ENCODE peak calls at places on chromosomes 13 and 19, in four cellular contexts. A, G, R and T are unnamed samples.

GRCh38 chr13:47798906-47799305 is 202.2 kb downstream of the SUCLA2 start:
- DNase-seq in A (peak; percentile 26), G (no peak), R (no peak), T (no peak)

GRCh38 chr19:48715681-48716171 is 3.8 kb downstream of the MAMSTR start:
- DNase-seq in A (peak; percentile 40), G (no peak), R (no peak), T (no peak)

GRCh38 chr13:51831519-51831918 is 13.5 kb downstream of the TMEM272 start:
- DNase-seq in A (no peak), G (no peak), R (no peak), T (no peak)

GRCh38 chr13:95317037-95317989 is 16.1 kb upstream of the ABCC4 start:
- DNase-seq in A (peak; percentile 9), G (no peak), R (no peak), T (no peak)

GRCh38 chr13:21458816-21459701 is at the start of gene ZDHHC20:
- DNase-seq in A (peak; percentile 82), G (peak; percentile 83), R (peak; percentile 69), T (peak; percentile 89)

GRCh38 chr19:14061751-14062557 is at the start of gene PALM3:
- DNase-seq in A (no peak), G (no peak), R (no peak), T (no peak)

GRCh38 chr13:76884571-76885202 is 1.5 kb downstream of the KCTD12 start:
- DNase-seq in A (peak; percentile 17), G (no peak), R (no peak), T (no peak)

GRCh38 chr19:30674656-30675055 is 302.5 kb downstream of the ZNF536 start:
- DNase-seq in A (no peak), G (no peak), R (no peak), T (no peak)

GRCh38 chr13:75913925-75914324 is 277.8 kb downstream of the LMO7 start:
- DNase-seq in A (no peak), G (no peak), R (no peak), T (no peak)

GRCh38 chr13:37984357-37984756 is 114.8 kb upstream of the TRPC4 start:
- DNase-seq in A (no peak), G (no peak), R (no peak), T (no peak)

GRCh38 chr19:41974652-41975051 is 15.5 kb upstream of the RABAC1 start:
- DNase-seq in A (no peak), G (no peak), R (no peak), T (no peak)